ENCODE peak calls at places on chromosomes 11 and 22, in four cellular contexts. One of them, this sample, is unnamed.

GRCh38 chr22:39524753-39525657 is 4.6 kb downstream of the ATF4 start:
- DNase-seq in HepG2: no peak
- DNase-seq in GM12878: no peak
- DNase-seq in SK-N-SH: no peak
- DNase-seq in this sample: no peak

GRCh38 chr22:27273386-27273785 is 528.2 kb downstream of the MN1 start:
- DNase-seq in SK-N-SH: no peak
- DNase-seq in GM12878: no peak
- DNase-seq in HepG2: no peak
- DNase-seq in this sample: no peak

GRCh38 chr22:46592390-46592872 is 27.8 kb upstream of the GRAMD4 start:
- DNase-seq in HepG2: no peak
- DNase-seq in SK-N-SH: no peak
- DNase-seq in GM12878: no peak
- DNase-seq in this sample: no peak

GRCh38 chr11:44538375-44539054 is 26.9 kb upstream of the CD82 start:
- DNase-seq in HepG2: peak
- DNase-seq in SK-N-SH: peak
- DNase-seq in GM12878: no peak
- DNase-seq in this sample: peak

GRCh38 chr22:45785458-45785857 is 113.8 kb downstream of the ATXN10 start:
- DNase-seq in GM12878: no peak
- DNase-seq in SK-N-SH: no peak
- DNase-seq in HepG2: peak
- DNase-seq in this sample: no peak

GRCh38 chr11:10627306-10627705 is 58.8 kb upstream of the LYVE1 start:
- DNase-seq in GM12878: no peak
- DNase-seq in SK-N-SH: no peak
- DNase-seq in HepG2: no peak
- DNase-seq in this sample: no peak

GRCh38 chr11:25901415-25901814 is 430.5 kb upstream of the ANO3 start:
- DNase-seq in HepG2: no peak
- DNase-seq in SK-N-SH: no peak
- DNase-seq in GM12878: no peak
- DNase-seq in this sample: no peak

GRCh38 chr22:26515938-26516337 is 3.7 kb upstream of the TFIP11 start:
- DNase-seq in SK-N-SH: no peak
- DNase-seq in HepG2: no peak
- DNase-seq in GM12878: no peak
- DNase-seq in this sample: no peak

GRCh38 chr11:35464308-35464707 is 45.0 kb upstream of the SLC1A2 start:
- DNase-seq in GM12878: no peak
- DNase-seq in SK-N-SH: peak
- DNase-seq in HepG2: no peak
- DNase-seq in this sample: no peak

GRCh38 chr22:29710922-29711593 is 8.7 kb upstream of the CABP7 start:
- DNase-seq in HepG2: no peak
- DNase-seq in SK-N-SH: peak
- DNase-seq in GM12878: no peak
- DNase-seq in this sample: no peak

GRCh38 chr11:60130496-60130895 is 42.0 kb downstream of the MS4A2 start:
- DNase-seq in GM12878: no peak
- DNase-seq in SK-N-SH: peak
- DNase-seq in HepG2: peak
- DNase-seq in this sample: peak

GRCh38 chr11:92653448-92653847 is 316.0 kb upstream of the MTNR1B start:
- DNase-seq in GM12878: no peak
- DNase-seq in SK-N-SH: peak
- DNase-seq in HepG2: no peak
- DNase-seq in this sample: no peak

GRCh38 chr11:69144316-69144715 is 11.4 kb upstream of the SMIM38 start:
- DNase-seq in SK-N-SH: no peak
- DNase-seq in GM12878: no peak
- DNase-seq in HepG2: no peak
- DNase-seq in this sample: no peak

GRCh38 chr11:69141742-69142141 is 14.0 kb upstream of the SMIM38 start:
- DNase-seq in HepG2: no peak
- DNase-seq in GM12878: no peak
- DNase-seq in SK-N-SH: no peak
- DNase-seq in this sample: no peak

GRCh38 chr11:69148377-69148762 is 7.4 kb upstream of the SMIM38 start:
- DNase-seq in GM12878: no peak
- DNase-seq in SK-N-SH: no peak
- DNase-seq in HepG2: no peak
- DNase-seq in this sample: no peak

GRCh38 chr11:69142894-69143293 is 12.8 kb upstream of the SMIM38 start:
- DNase-seq in GM12878: no peak
- DNase-seq in HepG2: no peak
- DNase-seq in SK-N-SH: no peak
- DNase-seq in this sample: no peak

DNA sequence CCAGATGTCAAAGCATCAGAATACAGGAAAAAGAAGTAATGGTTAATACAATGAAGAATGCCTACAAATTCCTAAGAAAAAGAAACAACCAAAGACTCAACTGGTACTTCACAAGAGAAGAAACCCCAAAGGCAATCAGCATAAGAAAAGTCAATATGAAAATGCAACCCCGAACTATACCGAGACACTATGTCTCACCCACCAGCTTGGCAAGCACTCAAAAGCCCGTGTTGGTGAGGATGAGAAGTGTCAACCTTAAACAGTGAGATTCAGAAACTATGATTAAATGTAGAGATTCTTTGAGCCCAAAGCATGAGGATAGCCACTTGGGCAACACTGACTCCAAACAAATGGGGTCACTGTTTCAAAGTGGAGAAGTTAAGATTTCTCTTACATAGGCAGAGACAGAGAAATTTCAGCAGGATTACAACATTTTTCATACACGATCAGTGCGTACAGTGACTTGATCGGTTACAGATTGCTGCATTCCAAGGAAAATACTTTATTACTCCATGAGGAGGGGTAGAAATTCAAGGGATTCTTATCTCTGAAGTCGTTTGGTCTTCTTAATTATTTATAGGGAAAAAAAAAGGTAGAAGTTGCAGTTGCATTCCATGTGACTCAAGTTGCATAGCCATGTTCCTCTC is 10.9 kb upstream of the SMIM38 start:
- DNase-seq in GM12878: no peak
- DNase-seq in HepG2: no peak
- DNase-seq in SK-N-SH: no peak
- DNase-seq in this sample: no peak
- TF ChIP-seq TCF12 in GM12878: no peak
- TF ChIP-seq TCF12 in HepG2: no peak
- TF ChIP-seq TCF12 in SK-N-SH: no peak
- TF ChIP-seq TCF12 in this sample: no peak

GRCh38 chr11:20156876-20157613 is 3.2 kb downstream of the DBX1 start:
- DNase-seq in HepG2: no peak
- DNase-seq in SK-N-SH: no peak
- DNase-seq in GM12878: no peak
- DNase-seq in this sample: no peak
- TF ChIP-seq TCF12 in HepG2: no peak
- TF ChIP-seq TCF12 in SK-N-SH: no peak
- TF ChIP-seq TCF12 in GM12878: no peak
- TF ChIP-seq TCF12 in this sample: no peak

DNA sequence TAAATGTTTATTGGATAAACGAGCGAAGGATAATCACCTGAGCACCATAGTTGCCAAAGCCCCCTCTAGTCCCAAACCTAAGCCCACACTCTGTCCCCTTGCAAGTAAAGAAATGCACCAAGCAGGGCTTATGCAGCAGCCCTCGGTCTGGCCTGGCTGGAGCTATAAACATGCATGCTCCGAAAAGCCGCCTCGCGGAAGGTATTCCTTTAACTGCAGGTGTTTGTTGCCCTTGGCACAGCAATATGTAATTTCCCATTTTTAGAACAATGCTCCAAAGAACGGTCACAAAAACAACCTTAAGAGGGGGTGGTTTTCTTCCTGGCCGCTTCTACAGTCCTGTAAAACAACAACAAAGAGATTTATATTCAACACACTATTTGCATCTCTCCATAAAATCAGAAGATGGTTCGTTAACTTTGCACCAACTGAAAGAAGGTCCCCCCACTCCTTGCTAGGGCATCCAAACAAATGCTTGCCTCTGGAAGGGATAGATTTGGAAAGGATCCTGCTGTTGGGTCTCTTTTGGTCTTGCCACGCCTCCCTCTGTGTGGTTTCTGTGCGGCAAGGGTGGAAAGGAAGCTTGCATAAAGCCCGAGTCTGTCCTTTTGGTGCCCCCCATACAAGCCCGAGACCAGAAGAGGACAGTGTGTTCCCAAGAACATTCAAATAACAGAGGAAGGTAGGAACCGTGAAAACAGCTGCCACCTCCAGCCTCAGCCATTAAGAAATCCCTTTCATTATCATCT is 14.9 kb downstream of the SCGB1A1 start:
- DNase-seq in GM12878: no peak
- DNase-seq in SK-N-SH: no peak
- DNase-seq in HepG2: no peak
- DNase-seq in this sample: no peak
- TF ChIP-seq TCF12 in GM12878: no peak
- TF ChIP-seq TCF12 in SK-N-SH: no peak
- TF ChIP-seq TCF12 in HepG2: no peak
- TF ChIP-seq TCF12 in this sample: no peak

GRCh38 chr11:66497206-66497605 is 13.2 kb upstream of the BBS1 start:
- DNase-seq in HepG2: no peak
- DNase-seq in GM12878: no peak
- DNase-seq in SK-N-SH: no peak
- DNase-seq in this sample: no peak

GRCh38 chr11:66494458-66494857 is 14.2 kb downstream of the DPP3 start:
- DNase-seq in SK-N-SH: no peak
- DNase-seq in GM12878: no peak
- DNase-seq in HepG2: no peak
- DNase-seq in this sample: no peak

GRCh38 chr11:66493124-66493523 is 12.9 kb downstream of the DPP3 start:
- DNase-seq in HepG2: no peak
- DNase-seq in SK-N-SH: no peak
- DNase-seq in GM12878: no peak
- DNase-seq in this sample: no peak

GRCh38 chr11:66494935-66495334 is 14.7 kb downstream of the DPP3 start:
- DNase-seq in GM12878: no peak
- DNase-seq in HepG2: no peak
- DNase-seq in SK-N-SH: no peak
- DNase-seq in this sample: peak

GRCh38 chr11:66495401-66495844 is 15.0 kb upstream of the BBS1 start:
- DNase-seq in HepG2: no peak
- DNase-seq in SK-N-SH: no peak
- DNase-seq in GM12878: no peak
- DNase-seq in this sample: no peak
- TF ChIP-seq TCF12 in HepG2: no peak
- TF ChIP-seq TCF12 in SK-N-SH: no peak
- TF ChIP-seq TCF12 in GM12878: no peak
- TF ChIP-seq TCF12 in this sample: no peak

GRCh38 chr11:8268530-8269461 is 5.1 kb upstream of the LMO1 start:
- DNase-seq in GM12878: no peak
- DNase-seq in HepG2: no peak
- DNase-seq in SK-N-SH: peak
- DNase-seq in this sample: no peak
- TF ChIP-seq TCF12 in GM12878: no peak
- TF ChIP-seq TCF12 in HepG2: no peak
- TF ChIP-seq TCF12 in SK-N-SH: no peak
- TF ChIP-seq TCF12 in this sample: no peak

DNA sequence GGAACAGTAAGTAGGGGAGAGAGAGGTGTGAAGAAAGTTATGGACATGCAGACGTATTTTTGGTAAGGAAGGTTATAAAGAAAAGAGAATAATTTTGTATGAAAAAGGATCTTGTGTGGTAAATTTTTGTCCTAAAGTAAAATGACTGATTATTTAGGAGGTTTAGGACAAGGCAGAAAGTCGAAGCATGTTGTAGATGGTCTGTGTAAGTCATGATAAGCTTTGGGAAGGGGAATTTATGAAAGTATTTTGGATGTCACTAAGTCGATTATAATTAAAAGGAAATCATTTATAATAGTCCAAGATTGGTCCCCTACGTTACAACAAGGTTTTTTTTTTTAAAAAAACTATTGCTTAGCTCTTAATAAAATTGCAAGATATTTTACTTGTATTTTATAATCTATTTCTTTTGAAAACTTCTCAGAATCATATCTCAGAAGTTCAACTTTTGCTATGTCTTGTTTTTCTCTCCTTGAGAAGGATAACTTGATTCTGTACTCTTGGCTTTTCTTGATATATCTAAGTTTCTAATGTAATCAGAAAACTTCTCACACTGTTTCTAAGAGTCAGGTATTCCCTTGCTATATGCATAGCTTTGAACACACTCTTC is 10.9 kb upstream of the CABP2 start:
- DNase-seq in GM12878: no peak
- DNase-seq in SK-N-SH: no peak
- DNase-seq in HepG2: no peak
- DNase-seq in this sample: no peak
- TF ChIP-seq TCF12 in GM12878: no peak
- TF ChIP-seq TCF12 in SK-N-SH: no peak
- TF ChIP-seq TCF12 in HepG2: no peak
- TF ChIP-seq TCF12 in this sample: no peak

GRCh38 chr11:102226702-102227101 is 90.6 kb upstream of the BIRC3 start:
- DNase-seq in HepG2: no peak
- DNase-seq in GM12878: no peak
- DNase-seq in SK-N-SH: no peak
- DNase-seq in this sample: no peak
- TF ChIP-seq TCF12 in HepG2: no peak
- TF ChIP-seq TCF12 in GM12878: no peak
- TF ChIP-seq TCF12 in SK-N-SH: peak
- TF ChIP-seq TCF12 in this sample: no peak

This sample was measured in H1.